ENCODE peak calls at places on chromosomes 3 and 15, in ten cellular contexts. One of them, this sample, is unnamed.

GRCh38 chr3:148790841-148791240 is 36.8 kb upstream of the CPB1 start:
- DNase-seq in H54: no peak
- DNase-seq in MV-4-11: peak; percentile 45
- DNase-seq in GM03348: peak; percentile 40
- DNase-seq in activated CD8-positive, alpha-beta memory T cell treated with anti-CD3 and anti-CD28 coated beads, Interleukin-2, amount 50 U/mL, for 4 hours: no peak
- DNase-seq in Karpas-422: no peak
- DNase-seq in right atrium auricular region: no peak
- DNase-seq in NCI-H774: no peak
- DNase-seq in OCI-LY7: no peak
- DNase-seq in foreskin keratinocyte: no peak
- DNase-seq in this sample: no peak

GRCh38 chr3:61650276-61650675 is 88.9 kb downstream of the PTPRG start:
- DNase-seq in H54: no peak
- DNase-seq in MV-4-11: no peak
- DNase-seq in GM03348: peak; percentile 78
- DNase-seq in activated CD8-positive, alpha-beta memory T cell treated with anti-CD3 and anti-CD28 coated beads, Interleukin-2, amount 50 U/mL, for 4 hours: no peak
- DNase-seq in Karpas-422: no peak
- DNase-seq in right atrium auricular region: peak; percentile 86
- DNase-seq in NCI-H774: no peak
- DNase-seq in OCI-LY7: no peak
- DNase-seq in foreskin keratinocyte: no peak
- DNase-seq in this sample: no peak

GRCh38 chr15:86001200-86001599 is 78.5 kb upstream of the AGBL1 start:
- DNase-seq in H54: no peak
- DNase-seq in MV-4-11: peak; percentile 71
- DNase-seq in GM03348: no peak
- DNase-seq in activated CD8-positive, alpha-beta memory T cell treated with anti-CD3 and anti-CD28 coated beads, Interleukin-2, amount 50 U/mL, for 4 hours: no peak
- DNase-seq in Karpas-422: no peak
- DNase-seq in right atrium auricular region: no peak
- DNase-seq in NCI-H774: no peak
- DNase-seq in OCI-LY7: no peak
- DNase-seq in foreskin keratinocyte: peak; percentile 51
- DNase-seq in this sample: no peak

GRCh38 chr3:71002298-71002697 is 581.2 kb downstream of the FOXP1 start:
- DNase-seq in H54: no peak
- DNase-seq in MV-4-11: no peak
- DNase-seq in GM03348: no peak
- DNase-seq in activated CD8-positive, alpha-beta memory T cell treated with anti-CD3 and anti-CD28 coated beads, Interleukin-2, amount 50 U/mL, for 4 hours: no peak
- DNase-seq in Karpas-422: no peak
- DNase-seq in right atrium auricular region: no peak
- DNase-seq in NCI-H774: no peak
- DNase-seq in OCI-LY7: no peak
- DNase-seq in foreskin keratinocyte: no peak
- DNase-seq in this sample: no peak

GRCh38 chr3:157423337-157423736 is 13.3 kb upstream of the PTX3 start:
- DNase-seq in H54: no peak
- DNase-seq in MV-4-11: no peak
- DNase-seq in GM03348: peak; percentile 65
- DNase-seq in activated CD8-positive, alpha-beta memory T cell treated with anti-CD3 and anti-CD28 coated beads, Interleukin-2, amount 50 U/mL, for 4 hours: no peak
- DNase-seq in Karpas-422: no peak
- DNase-seq in right atrium auricular region: no peak
- DNase-seq in NCI-H774: no peak
- DNase-seq in OCI-LY7: no peak
- DNase-seq in foreskin keratinocyte: no peak
- DNase-seq in this sample: no peak

GRCh38 chr15:78422571-78423340 is 15.3 kb upstream of the IREB2 start:
- DNase-seq in H54: peak; percentile 26
- DNase-seq in MV-4-11: peak; percentile 65
- DNase-seq in GM03348: peak; percentile 83
- DNase-seq in activated CD8-positive, alpha-beta memory T cell treated with anti-CD3 and anti-CD28 coated beads, Interleukin-2, amount 50 U/mL, for 4 hours: peak; percentile 66
- DNase-seq in Karpas-422: peak; percentile 86
- DNase-seq in right atrium auricular region: peak; percentile 70
- DNase-seq in NCI-H774: peak; percentile 42
- DNase-seq in OCI-LY7: peak; percentile 63
- DNase-seq in foreskin keratinocyte: no peak
- DNase-seq in this sample: peak; percentile 27

GRCh38 chr3:170815340-170815739 is 54.7 kb downstream of the RPL22L1 start:
- DNase-seq in H54: no peak
- DNase-seq in MV-4-11: no peak
- DNase-seq in GM03348: no peak
- DNase-seq in activated CD8-positive, alpha-beta memory T cell treated with anti-CD3 and anti-CD28 coated beads, Interleukin-2, amount 50 U/mL, for 4 hours: no peak
- DNase-seq in Karpas-422: peak; percentile 40
- DNase-seq in right atrium auricular region: no peak
- DNase-seq in NCI-H774: peak; percentile 79
- DNase-seq in OCI-LY7: no peak
- DNase-seq in foreskin keratinocyte: no peak
- DNase-seq in this sample: no peak

GRCh38 chr3:46863261-46863782 is at the start of gene MYL3:
- DNase-seq in H54: no peak
- DNase-seq in MV-4-11: no peak
- DNase-seq in GM03348: no peak
- DNase-seq in activated CD8-positive, alpha-beta memory T cell treated with anti-CD3 and anti-CD28 coated beads, Interleukin-2, amount 50 U/mL, for 4 hours: no peak
- DNase-seq in Karpas-422: no peak
- DNase-seq in right atrium auricular region: no peak
- DNase-seq in NCI-H774: no peak
- DNase-seq in OCI-LY7: no peak
- DNase-seq in foreskin keratinocyte: no peak
- DNase-seq in this sample: no peak

GRCh38 chr3:64291345-64291744 is 66.1 kb upstream of the PRICKLE2 start:
- DNase-seq in H54: peak; percentile 20
- DNase-seq in MV-4-11: peak; percentile 80
- DNase-seq in GM03348: peak; percentile 65
- DNase-seq in activated CD8-positive, alpha-beta memory T cell treated with anti-CD3 and anti-CD28 coated beads, Interleukin-2, amount 50 U/mL, for 4 hours: no peak
- DNase-seq in Karpas-422: no peak
- DNase-seq in right atrium auricular region: peak; percentile 88
- DNase-seq in NCI-H774: no peak
- DNase-seq in OCI-LY7: no peak
- DNase-seq in foreskin keratinocyte: peak; percentile 74
- DNase-seq in this sample: no peak

GRCh38 chr3:151766454-151766853 is 32.7 kb downstream of the AADACL2 start:
- DNase-seq in H54: no peak
- DNase-seq in MV-4-11: no peak
- DNase-seq in GM03348: no peak
- DNase-seq in activated CD8-positive, alpha-beta memory T cell treated with anti-CD3 and anti-CD28 coated beads, Interleukin-2, amount 50 U/mL, for 4 hours: no peak
- DNase-seq in Karpas-422: no peak
- DNase-seq in right atrium auricular region: no peak
- DNase-seq in NCI-H774: no peak
- DNase-seq in OCI-LY7: no peak
- DNase-seq in foreskin keratinocyte: no peak
- DNase-seq in this sample: no peak